ENCODE peak calls at places on chromosomes 6 and 20, in ten cellular contexts. U, H, B, G, L, O, M, J, E and Q are unnamed samples.
A peak's percentile ranks its signal among the peaks of the same experiment; 100 is the strongest.

GRCh38 chr6:29524444-29524843 is 35.1 kb downstream of the UBD start:
- DNase-seq in U (no peak), H (no peak), B (no peak), G (no peak), L (no peak), O (no peak), M (no peak), J (no peak), E (no peak), Q (no peak)

GRCh38 chr6:37631295-37631694 is 66.4 kb downstream of the MDGA1 start:
- DNase-seq in U (no peak), H (no peak), B (no peak), G (no peak), L (peak; percentile 58), O (no peak), M (no peak), J (no peak), E (no peak), Q (no peak)

GRCh38 chr20:13212750-13213149 is 8.3 kb upstream of the ISM1 start:
- DNase-seq in U (no peak), H (no peak), B (no peak), G (no peak), L (no peak), O (no peak), M (no peak), J (no peak), E (no peak), Q (no peak)

GRCh38 chr6:143125896-143126573 is 65.3 kb downstream of the AIG1 start:
- DNase-seq in U (no peak), H (no peak), B (no peak), G (no peak), L (no peak), O (no peak), M (no peak), J (no peak), E (no peak), Q (no peak)

GRCh38 chr6:6320901-6321300 is 439 bp upstream of the F13A1 start:
- DNase-seq in U (no peak), H (peak; percentile 78), B (no peak), G (no peak), L (no peak), O (no peak), M (no peak), J (no peak), E (no peak), Q (no peak)

GRCh38 chr6:157708933-157709332 is 114.1 kb upstream of the SNX9 start:
- DNase-seq in U (no peak), H (no peak), B (no peak), G (no peak), L (no peak), O (no peak), M (no peak), J (no peak), E (no peak), Q (no peak)

GRCh38 chr6:111534366-111534765 is 51.3 kb upstream of the REV3L start:
- DNase-seq in U (peak; percentile 35), H (no peak), B (peak; percentile 38), G (no peak), L (no peak), O (peak; percentile 69), M (peak; percentile 92), J (peak; percentile 28), E (no peak), Q (peak; percentile 84)

GRCh38 chr20:3768342-3769130 is 983 bp upstream of the ADISSP start:
- DNase-seq in U (peak; percentile 81), H (peak; percentile 93), B (peak; percentile 86), G (no peak), L (peak; percentile 73), O (peak; percentile 89), M (peak; percentile 63), J (peak; percentile 87), E (peak; percentile 81), Q (peak; percentile 83)

GRCh38 chr6:163808871-163809270 is 394.4 kb downstream of the QKI start:
- DNase-seq in U (no peak), H (no peak), B (no peak), G (no peak), L (no peak), O (no peak), M (no peak), J (no peak), E (no peak), Q (no peak)

GRCh38 chr20:23157741-23158140 is 71.6 kb upstream of the CD93 start:
- DNase-seq in U (no peak), H (peak; percentile 33), B (no peak), G (no peak), L (no peak), O (no peak), M (peak; percentile 23), J (no peak), E (no peak), Q (no peak)
- H3K4me1 ChIP-seq in U (peaks cover 17% of the 10 kb centered on the region), H (peaks cover 24% of the 10 kb centered on the region), B (peaks cover 6% of the 10 kb centered on the region), G (peaks cover 74% of the 10 kb centered on the region), L (peaks cover 71% of the 10 kb centered on the region), O (peaks cover 22% of the 10 kb centered on the region), M (peaks cover 59% of the 10 kb centered on the region), J (peaks cover 28% of the 10 kb centered on the region), E (peaks cover 4% of the 10 kb centered on the region), Q (peaks cover 22% of the 10 kb centered on the region)

GRCh38 chr6:42788671-42789070 is 6.8 kb downstream of the BICRAL start:
- DNase-seq in U (no peak), H (no peak), B (no peak), G (no peak), L (no peak), O (no peak), M (no peak), J (no peak), E (no peak), Q (no peak)

GRCh38 chr6:42786525-42786985 is 4.7 kb downstream of the BICRAL start:
- DNase-seq in U (no peak), H (no peak), B (no peak), G (no peak), L (no peak), O (no peak), M (no peak), J (no peak), E (no peak), Q (no peak)

GRCh38 chr6:42783876-42784738 is 2.3 kb downstream of the BICRAL start:
- DNase-seq in U (no peak), H (no peak), B (no peak), G (no peak), L (no peak), O (no peak), M (no peak), J (no peak), E (no peak), Q (no peak)

GRCh38 chr6:42784739-42785498 is 3.1 kb downstream of the BICRAL start:
- DNase-seq in U (no peak), H (peak; percentile 44), B (no peak), G (no peak), L (no peak), O (no peak), M (no peak), J (no peak), E (no peak), Q (no peak)

DNA sequence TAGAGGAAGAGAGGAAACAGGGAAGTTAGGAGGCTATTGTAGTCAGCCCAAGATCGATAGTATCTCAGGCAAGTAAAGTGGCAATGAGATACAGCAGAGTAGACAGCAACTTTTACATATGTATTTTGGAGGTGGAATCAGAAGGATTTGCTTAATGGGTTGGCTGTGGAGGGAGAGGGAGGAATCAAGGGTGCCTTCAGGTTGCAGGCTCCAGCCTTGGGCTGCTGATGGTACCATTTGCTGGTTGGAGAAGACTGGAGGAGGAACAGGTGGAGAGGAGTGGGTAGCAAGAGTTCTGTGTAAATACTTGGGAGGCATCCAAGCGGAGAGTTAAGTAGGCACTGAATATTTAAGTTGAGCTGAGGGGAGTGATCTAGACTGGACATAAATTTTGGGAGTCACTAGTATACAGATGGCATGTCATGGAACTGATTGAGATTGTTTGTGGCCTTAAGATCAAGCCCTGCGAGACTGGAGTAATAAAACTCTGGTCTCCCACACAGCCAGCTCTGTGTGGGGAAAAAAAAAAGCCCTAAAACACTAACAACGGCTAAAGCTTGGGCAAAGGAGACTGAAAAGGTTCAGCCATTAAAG is 5.3 kb downstream of the BICRAL start:
- DNase-seq in U (no peak), H (no peak), B (no peak), G (no peak), L (no peak), O (no peak), M (no peak), J (no peak), E (no peak), Q (no peak)
- H3K4me1 ChIP-seq in U (peaks cover 13% of the 10 kb centered on the region), H (peaks cover 3% of the 10 kb centered on the region), B (peaks cover 21% of the 10 kb centered on the region), G (peaks cover 28% of the 10 kb centered on the region), L (peaks cover 10% of the 10 kb centered on the region), O (peaks cover 20% of the 10 kb centered on the region), M (peaks cover 76% of the 10 kb centered on the region), J (peaks cover 25% of the 10 kb centered on the region), E (peaks cover 30% of the 10 kb centered on the region), Q (peaks cover 21% of the 10 kb centered on the region)

GRCh38 chr6:92433911-92434310 is 985.4 kb downstream of the EPHA7 start:
- DNase-seq in U (no peak), H (no peak), B (no peak), G (no peak), L (no peak), O (no peak), M (no peak), J (no peak), E (no peak), Q (no peak)
- H3K4me1 ChIP-seq in U (no peaks in the 10 kb centered on the region), H (no peaks in the 10 kb centered on the region), B (no peaks in the 10 kb centered on the region), G (no peaks in the 10 kb centered on the region), L (no peaks in the 10 kb centered on the region), O (no peaks in the 10 kb centered on the region), M (no peaks in the 10 kb centered on the region), J (no peaks in the 10 kb centered on the region), E (no peaks in the 10 kb centered on the region), Q (no peaks in the 10 kb centered on the region)

DNA sequence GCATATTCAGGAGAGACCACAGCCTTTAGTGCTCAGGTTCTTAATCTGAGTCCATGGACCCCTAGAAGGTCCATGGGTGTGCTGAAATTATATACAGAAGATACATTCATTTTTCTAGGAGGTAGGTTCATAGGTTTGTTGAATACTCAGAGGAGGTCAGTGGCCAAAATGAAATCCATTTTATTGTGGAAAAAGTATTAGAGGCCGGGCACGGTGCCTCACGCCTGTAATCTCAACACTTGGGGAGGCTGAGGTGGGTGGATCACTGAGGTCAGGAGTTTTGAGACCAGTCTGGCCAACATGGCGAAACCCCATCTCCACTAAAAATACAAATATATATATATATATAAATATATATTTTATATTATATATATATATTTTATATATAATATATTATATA is 9.0 kb upstream of the UST start:
- DNase-seq in U (no peak), H (no peak), B (no peak), G (no peak), L (no peak), O (no peak), M (no peak), J (no peak), E (no peak), Q (no peak)
- H3K4me1 ChIP-seq in U (no peaks in the 10 kb centered on the region), H (no peaks in the 10 kb centered on the region), B (peaks cover 5% of the 10 kb centered on the region), G (no peaks in the 10 kb centered on the region), L (no peaks in the 10 kb centered on the region), O (no peaks in the 10 kb centered on the region), M (peaks cover 8% of the 10 kb centered on the region), J (no peaks in the 10 kb centered on the region), E (no peaks in the 10 kb centered on the region), Q (no peaks in the 10 kb centered on the region)

GRCh38 chr20:49700411-49701185 is 13.1 kb downstream of the B4GALT5 start:
- DNase-seq in U (peak; percentile 81), H (no peak), B (no peak), G (no peak), L (peak; percentile 89), O (no peak), M (no peak), J (no peak), E (no peak), Q (no peak)
- H3K4me1 ChIP-seq in U (peaks cover 12% of the 10 kb centered on the region), H (no peaks in the 10 kb centered on the region), B (peaks cover 15% of the 10 kb centered on the region), G (peaks cover 34% of the 10 kb centered on the region), L (peaks cover 96% of the 10 kb centered on the region), O (peaks cover 25% of the 10 kb centered on the region), M (peaks cover 95% of the 10 kb centered on the region), J (peaks cover 13% of the 10 kb centered on the region), E (peaks cover 14% of the 10 kb centered on the region), Q (peaks cover 23% of the 10 kb centered on the region)